ENCODE peak calls at places on chromosomes 5 and 9, in seven cellular contexts. One of them, this sample, is unnamed. For H3K9me3 and H3K4me1, the result is how much of the 10 kb centered on the place peaks cover.

GRCh38 chr9:12702160-12702758 is 9.1 kb downstream of the TYRP1 start:
- DNase-seq in right cardiac atrium: peak
- DNase-seq in OCI-LY7: no peak
- DNase-seq in CD8-positive, alpha-beta T cell: no peak
- DNase-seq in PC-3: peak
- DNase-seq in left ventricle myocardium inferior: no peak
- DNase-seq in uterus: peak
- DNase-seq in this sample: peak

GRCh38 chr5:178367351-178368120 is 134.9 kb upstream of the PHYKPL start:
- DNase-seq in uterus: no peak
- DNase-seq in PC-3: no peak
- DNase-seq in left ventricle myocardium inferior: no peak
- DNase-seq in OCI-LY7: no peak
- DNase-seq in CD8-positive, alpha-beta T cell: no peak
- DNase-seq in right cardiac atrium: no peak
- DNase-seq in this sample: no peak

GRCh38 chr9:3916984-3917383 is 382.9 kb downstream of the GLIS3 start:
- DNase-seq in OCI-LY7: no peak
- DNase-seq in right cardiac atrium: no peak
- DNase-seq in left ventricle myocardium inferior: no peak
- DNase-seq in uterus: no peak
- DNase-seq in PC-3: peak
- DNase-seq in CD8-positive, alpha-beta T cell: no peak
- DNase-seq in this sample: peak

GRCh38 chr9:96317335-96317980 is 15.5 kb upstream of the HSD17B3 start:
- DNase-seq in CD8-positive, alpha-beta T cell: peak
- DNase-seq in PC-3: peak
- DNase-seq in right cardiac atrium: no peak
- DNase-seq in OCI-LY7: peak
- DNase-seq in uterus: peak
- DNase-seq in left ventricle myocardium inferior: peak
- DNase-seq in this sample: peak

GRCh38 chr9:69809304-69809863 is 11.2 kb upstream of the CFAP95 start:
- DNase-seq in PC-3: peak
- DNase-seq in uterus: no peak
- DNase-seq in OCI-LY7: peak
- DNase-seq in CD8-positive, alpha-beta T cell: no peak
- DNase-seq in left ventricle myocardium inferior: no peak
- DNase-seq in right cardiac atrium: no peak
- DNase-seq in this sample: no peak

GRCh38 chr9:127137640-127138360 is 15.4 kb upstream of the ANGPTL2 start:
- DNase-seq in uterus: peak
- DNase-seq in CD8-positive, alpha-beta T cell: peak
- DNase-seq in left ventricle myocardium inferior: no peak
- DNase-seq in PC-3: no peak
- DNase-seq in OCI-LY7: no peak
- DNase-seq in right cardiac atrium: no peak
- DNase-seq in this sample: no peak

GRCh38 chr9:3740690-3741419 is 215.1 kb upstream of the RFX3 start:
- DNase-seq in right cardiac atrium: no peak
- DNase-seq in left ventricle myocardium inferior: no peak
- DNase-seq in OCI-LY7: no peak
- DNase-seq in uterus: no peak
- DNase-seq in PC-3: peak
- DNase-seq in CD8-positive, alpha-beta T cell: no peak
- DNase-seq in this sample: peak

GRCh38 chr9:138008081-138008841 is 130.7 kb downstream of the CACNA1B start:
- DNase-seq in PC-3: no peak
- DNase-seq in uterus: no peak
- DNase-seq in OCI-LY7: no peak
- DNase-seq in right cardiac atrium: no peak
- DNase-seq in left ventricle myocardium inferior: no peak
- DNase-seq in CD8-positive, alpha-beta T cell: no peak
- DNase-seq in this sample: no peak

GRCh38 chr9:126702501-126703329 is 89.0 kb downstream of the LMX1B start:
- DNase-seq in left ventricle myocardium inferior: no peak
- DNase-seq in OCI-LY7: peak
- DNase-seq in PC-3: no peak
- DNase-seq in CD8-positive, alpha-beta T cell: no peak
- DNase-seq in right cardiac atrium: no peak
- DNase-seq in uterus: no peak
- DNase-seq in this sample: no peak

GRCh38 chr5:142874537-142874936 is 104.4 kb downstream of the ARHGAP26 start:
- DNase-seq in uterus: peak
- DNase-seq in CD8-positive, alpha-beta T cell: no peak
- DNase-seq in OCI-LY7: no peak
- DNase-seq in left ventricle myocardium inferior: peak
- DNase-seq in right cardiac atrium: peak
- DNase-seq in PC-3: peak
- DNase-seq in this sample: no peak

GRCh38 chr5:135511858-135512257 is 23.9 kb downstream of the NEUROG1 start:
- DNase-seq in uterus: no peak
- DNase-seq in CD8-positive, alpha-beta T cell: no peak
- DNase-seq in PC-3: no peak
- DNase-seq in left ventricle myocardium inferior: no peak
- DNase-seq in right cardiac atrium: no peak
- DNase-seq in OCI-LY7: no peak
- DNase-seq in this sample: no peak

GRCh38 chr5:111461261-111461671 is 51.1 kb downstream of the STARD4 start:
- DNase-seq in right cardiac atrium: no peak
- DNase-seq in CD8-positive, alpha-beta T cell: no peak
- DNase-seq in PC-3: peak
- DNase-seq in left ventricle myocardium inferior: no peak
- DNase-seq in OCI-LY7: peak
- DNase-seq in uterus: no peak
- DNase-seq in this sample: no peak

GRCh38 chr5:72402381-72402890 is 82.3 kb downstream of the PTCD2 start:
- DNase-seq in left ventricle myocardium inferior: no peak
- DNase-seq in OCI-LY7: no peak
- DNase-seq in right cardiac atrium: no peak
- DNase-seq in uterus: no peak
- DNase-seq in CD8-positive, alpha-beta T cell: no peak
- DNase-seq in PC-3: peak
- DNase-seq in this sample: peak

GRCh38 chr5:67173959-67174358 is 22.6 kb downstream of the CD180 start:
- DNase-seq in uterus: no peak
- DNase-seq in OCI-LY7: no peak
- DNase-seq in CD8-positive, alpha-beta T cell: no peak
- DNase-seq in left ventricle myocardium inferior: no peak
- DNase-seq in right cardiac atrium: no peak
- DNase-seq in PC-3: no peak
- DNase-seq in this sample: peak

GRCh38 chr5:98771389-98772109 is 1.9 kb upstream of the RGMB start:
- DNase-seq in right cardiac atrium: no peak
- DNase-seq in PC-3: peak
- DNase-seq in left ventricle myocardium inferior: no peak
- DNase-seq in uterus: peak
- DNase-seq in CD8-positive, alpha-beta T cell: no peak
- DNase-seq in OCI-LY7: peak
- DNase-seq in this sample: peak

GRCh38 chr5:169531631-169532030 is 51.9 kb upstream of the SPDL1 start:
- DNase-seq in left ventricle myocardium inferior: no peak
- DNase-seq in PC-3: no peak
- DNase-seq in OCI-LY7: no peak
- DNase-seq in uterus: no peak
- DNase-seq in CD8-positive, alpha-beta T cell: no peak
- DNase-seq in right cardiac atrium: no peak
- DNase-seq in this sample: no peak

GRCh38 chr9:37364751-37365360 is 57.6 kb upstream of the GRHPR start:
- DNase-seq in uterus: no peak
- DNase-seq in CD8-positive, alpha-beta T cell: no peak
- DNase-seq in right cardiac atrium: no peak
- DNase-seq in left ventricle myocardium inferior: no peak
- DNase-seq in PC-3: peak
- DNase-seq in OCI-LY7: peak
- DNase-seq in this sample: no peak

GRCh38 chr5:75656311-75657003 is 45.2 kb downstream of the ANKDD1B start:
- DNase-seq in right cardiac atrium: peak
- DNase-seq in PC-3: no peak
- DNase-seq in uterus: no peak
- DNase-seq in left ventricle myocardium inferior: no peak
- DNase-seq in CD8-positive, alpha-beta T cell: no peak
- DNase-seq in OCI-LY7: no peak
- DNase-seq in this sample: peak

GRCh38 chr5:107968998-107969397 is 298.3 kb upstream of the EFNA5 start:
- DNase-seq in OCI-LY7: no peak
- DNase-seq in left ventricle myocardium inferior: no peak
- DNase-seq in uterus: no peak
- DNase-seq in right cardiac atrium: no peak
- DNase-seq in PC-3: peak
- DNase-seq in CD8-positive, alpha-beta T cell: no peak
- DNase-seq in this sample: peak

GRCh38 chr9:79693750-79694149 is 122.0 kb downstream of the TLE4 start:
- DNase-seq in uterus: no peak
- DNase-seq in CD8-positive, alpha-beta T cell: no peak
- DNase-seq in left ventricle myocardium inferior: no peak
- DNase-seq in OCI-LY7: no peak
- DNase-seq in right cardiac atrium: no peak
- DNase-seq in PC-3: no peak
- DNase-seq in this sample: no peak

GRCh38 chr9:128882677-128883590 is 1.0 kb downstream of the LRRC8A start:
- DNase-seq in PC-3: no peak
- DNase-seq in uterus: peak
- DNase-seq in CD8-positive, alpha-beta T cell: no peak
- DNase-seq in left ventricle myocardium inferior: no peak
- DNase-seq in OCI-LY7: peak
- DNase-seq in right cardiac atrium: no peak
- DNase-seq in this sample: no peak

GRCh38 chr9:125293134-125293533 is 31.5 kb downstream of the GAPVD1 start:
- DNase-seq in CD8-positive, alpha-beta T cell: no peak
- DNase-seq in right cardiac atrium: no peak
- DNase-seq in PC-3: no peak
- DNase-seq in left ventricle myocardium inferior: no peak
- DNase-seq in uterus: no peak
- DNase-seq in OCI-LY7: no peak
- DNase-seq in this sample: no peak

DNA sequence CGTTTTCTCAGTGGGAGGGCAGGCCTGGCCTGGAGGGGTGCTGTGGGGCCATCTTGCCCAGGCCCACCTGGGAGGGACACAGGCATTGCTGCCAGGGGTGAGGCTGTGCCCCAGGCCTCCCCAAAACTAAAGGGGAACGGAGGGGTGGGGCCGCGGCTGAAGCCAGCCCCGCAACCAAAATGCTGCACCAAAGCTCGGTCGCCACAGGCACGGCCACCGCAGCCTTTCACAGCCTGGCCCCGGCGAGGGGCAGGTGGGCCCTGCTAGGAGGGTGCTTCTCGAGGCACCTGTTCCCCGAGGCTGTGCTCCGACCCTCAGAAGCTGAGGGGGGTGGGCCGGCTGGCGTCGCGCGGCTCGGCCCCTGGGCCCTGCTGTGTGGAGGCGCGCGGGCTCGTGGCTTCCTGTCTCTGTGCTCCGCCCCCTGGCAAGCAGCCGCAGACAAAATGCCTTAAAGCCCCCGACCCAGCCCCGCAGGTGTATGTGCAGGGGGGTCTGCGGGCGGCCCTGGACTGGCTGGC is 57.6 kb downstream of the JAK2 start:
- DNase-seq in right cardiac atrium: no peak
- DNase-seq in left ventricle myocardium inferior: no peak
- DNase-seq in uterus: no peak
- DNase-seq in OCI-LY7: no peak
- DNase-seq in PC-3: no peak
- DNase-seq in CD8-positive, alpha-beta T cell: no peak
- DNase-seq in this sample: no peak
- H3K27ac ChIP-seq in right cardiac atrium: no peak
- H3K27ac ChIP-seq in left ventricle myocardium inferior: peak
- H3K27ac ChIP-seq in uterus: no peak
- H3K27ac ChIP-seq in OCI-LY7: no peak
- H3K27ac ChIP-seq in PC-3: no peak
- H3K27ac ChIP-seq in CD8-positive, alpha-beta T cell: no peak
- H3K27ac ChIP-seq in this sample: no peak

GRCh38 chr5:34503379-34504346 is 152.5 kb upstream of the RAI14 start:
- DNase-seq in OCI-LY7: no peak
- DNase-seq in PC-3: no peak
- DNase-seq in right cardiac atrium: peak
- DNase-seq in CD8-positive, alpha-beta T cell: no peak
- DNase-seq in left ventricle myocardium inferior: peak
- DNase-seq in uterus: no peak
- DNase-seq in this sample: peak
- H3K9me3 ChIP-seq in OCI-LY7: under half
- H3K9me3 ChIP-seq in PC-3: under half
- H3K9me3 ChIP-seq in right cardiac atrium: under half
- H3K9me3 ChIP-seq in CD8-positive, alpha-beta T cell: under half
- H3K9me3 ChIP-seq in left ventricle myocardium inferior: under half
- H3K9me3 ChIP-seq in uterus: under half
- H3K9me3 ChIP-seq in this sample: under half

DNA sequence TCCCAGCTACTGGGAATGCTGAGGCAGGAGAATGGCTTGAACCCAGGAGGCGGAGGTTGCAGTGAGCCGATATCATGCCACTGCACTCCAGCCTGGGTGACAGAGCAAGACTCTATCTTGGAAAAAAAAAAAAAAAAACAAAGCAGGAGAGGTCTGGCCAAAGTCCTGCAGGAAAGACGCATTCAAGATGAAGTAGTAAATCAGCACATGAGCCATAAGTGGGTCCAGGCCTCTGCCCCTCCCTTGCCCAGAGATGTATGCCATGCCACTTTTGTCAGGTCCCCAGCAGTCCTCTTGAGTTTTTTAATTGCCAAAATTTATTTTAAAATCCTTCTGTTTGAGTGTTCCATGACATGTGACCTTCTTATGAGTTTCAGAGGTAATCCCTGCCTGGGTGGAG is 8.5 kb upstream of the PHF19 start:
- DNase-seq in uterus: no peak
- DNase-seq in OCI-LY7: no peak
- DNase-seq in right cardiac atrium: no peak
- DNase-seq in PC-3: no peak
- DNase-seq in CD8-positive, alpha-beta T cell: no peak
- DNase-seq in left ventricle myocardium inferior: no peak
- DNase-seq in this sample: no peak
- H3K4me1 ChIP-seq in uterus: under half
- H3K4me1 ChIP-seq in OCI-LY7: half or more
- H3K4me1 ChIP-seq in right cardiac atrium: under half
- H3K4me1 ChIP-seq in PC-3: under half
- H3K4me1 ChIP-seq in CD8-positive, alpha-beta T cell: half or more
- H3K4me1 ChIP-seq in left ventricle myocardium inferior: under half
- H3K4me1 ChIP-seq in this sample: under half

DNA sequence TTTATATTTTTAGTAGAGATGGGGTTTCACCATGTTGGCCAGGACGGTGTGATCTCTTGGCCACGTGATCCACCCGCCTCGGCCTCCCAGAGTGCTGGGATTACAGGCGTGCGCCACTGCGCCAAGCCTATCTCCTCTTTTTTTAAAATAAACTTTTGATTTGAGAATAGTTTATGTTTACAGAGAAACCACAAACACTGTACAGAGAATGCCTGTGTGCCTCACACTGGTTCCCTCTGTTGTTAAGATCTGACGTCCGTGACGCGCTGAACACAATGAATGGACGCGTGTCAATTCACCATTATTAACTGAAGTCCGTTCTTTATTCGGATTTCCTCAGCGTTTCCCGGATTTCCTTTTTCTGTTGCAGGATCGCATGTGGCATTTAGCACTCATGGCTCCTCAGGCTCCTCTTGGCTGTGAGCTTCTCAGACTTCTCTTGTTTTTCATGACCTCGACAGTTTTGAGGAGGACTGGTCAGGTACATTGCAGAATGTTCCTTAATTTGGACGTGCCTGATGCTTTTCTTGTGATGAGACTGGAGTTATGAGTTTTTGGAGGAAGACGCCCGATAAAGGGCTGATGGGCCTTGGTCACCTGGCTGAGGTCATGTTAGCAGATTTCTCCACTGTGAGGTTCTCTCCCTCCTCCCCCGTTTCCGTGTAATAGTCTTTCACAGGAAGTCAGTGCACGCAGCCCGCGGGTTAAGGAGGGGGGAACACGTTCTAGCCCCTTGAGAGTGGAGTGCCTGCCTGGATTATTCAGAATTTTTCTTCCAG is 69.6 kb downstream of the ANKRD33B start:
- DNase-seq in CD8-positive, alpha-beta T cell: no peak
- DNase-seq in left ventricle myocardium inferior: no peak
- DNase-seq in uterus: no peak
- DNase-seq in OCI-LY7: peak
- DNase-seq in right cardiac atrium: no peak
- DNase-seq in PC-3: no peak
- DNase-seq in this sample: no peak
- H3K27ac ChIP-seq in CD8-positive, alpha-beta T cell: no peak
- H3K27ac ChIP-seq in left ventricle myocardium inferior: no peak
- H3K27ac ChIP-seq in uterus: no peak
- H3K27ac ChIP-seq in OCI-LY7: peak
- H3K27ac ChIP-seq in right cardiac atrium: no peak
- H3K27ac ChIP-seq in PC-3: no peak
- H3K27ac ChIP-seq in this sample: no peak